ENCODE peak calls at places on chromosomes 5 and 9, in four cellular contexts. G, B, H and R are unnamed samples.

GRCh38 chr9:136760424-136760823 is 2.4 kb upstream of the LCN8 start:
- DNase-seq in G (no peak), B (no peak), H (no peak), R (no peak)

GRCh38 chr5:176647870-176648466 is 684 bp downstream of the TSPAN17 start:
- DNase-seq in G (no peak), B (no peak), H (no peak), R (no peak)

GRCh38 chr5:3738909-3739308 is 143.3 kb downstream of the IRX1 start:
- DNase-seq in G (no peak), B (no peak), H (no peak), R (no peak)

GRCh38 chr9:123929177-123929869 is 603 bp downstream of the DENND1A start:
- DNase-seq in G (no peak), B (no peak), H (peak; percentile 10), R (no peak)

GRCh38 chr9:126474201-126474765 is 139.4 kb upstream of the LMX1B start:
- DNase-seq in G (peak; percentile 53), B (no peak), H (no peak), R (peak; percentile 36)

GRCh38 chr9:115121140-115121710 is 3.3 kb upstream of the TNC start:
- DNase-seq in G (no peak), B (no peak), H (no peak), R (peak; percentile 88)

GRCh38 chr9:7402704-7403389 is 396.7 kb downstream of the DMAC1 start:
- DNase-seq in G (no peak), B (no peak), H (no peak), R (no peak)

GRCh38 chr9:34171753-34172535 is 6.9 kb upstream of the UBAP1 start:
- DNase-seq in G (no peak), B (peak; percentile 20), H (peak; percentile 70), R (no peak)

GRCh38 chr5:78362220-78362619 is 1.8 kb downstream of the SCAMP1 start:
- DNase-seq in G (no peak), B (no peak), H (no peak), R (no peak)

GRCh38 chr9:106799146-106799545 is 63.8 kb upstream of the ZNF462 start:
- DNase-seq in G (peak; percentile 82), B (no peak), H (no peak), R (peak; percentile 52)

GRCh38 chr9:33230756-33231691 is 8.9 kb upstream of the SPINK4 start:
- DNase-seq in G (no peak), B (no peak), H (no peak), R (no peak)

GRCh38 chr9:137141976-137142936 is 3.3 kb downstream of the GRIN1 start:
- DNase-seq in G (no peak), B (no peak), H (no peak), R (no peak)

GRCh38 chr5:59618644-59619043 is 274.9 kb downstream of the PDE4D start:
- DNase-seq in G (no peak), B (no peak), H (no peak), R (no peak)

GRCh38 chr5:135310328-135310989 is 88.6 kb downstream of the MACROH2A1 start:
- DNase-seq in G (no peak), B (no peak), H (no peak), R (peak; percentile 12)

GRCh38 chr9:135147473-135147805 is 60.0 kb downstream of the OLFM1 start:
- DNase-seq in G (no peak), B (no peak), H (no peak), R (no peak)

GRCh38 chr9:136625101-136626065 is 37.3 kb upstream of the EGFL7 start:
- DNase-seq in G (peak; percentile 36), B (no peak), H (no peak), R (peak; percentile 21)

GRCh38 chr5:139593716-139594319 is 32.7 kb downstream of the UBE2D2 start:
- DNase-seq in G (peak; percentile 65), B (no peak), H (no peak), R (peak; percentile 90)

GRCh38 chr5:10710513-10711128 is 50.4 kb downstream of the DAP start:
- DNase-seq in G (no peak), B (no peak), H (no peak), R (no peak)

GRCh38 chr9:90140131-90140818 is 502.3 kb downstream of the DIRAS2 start:
- DNase-seq in G (no peak), B (no peak), H (no peak), R (no peak)

GRCh38 chr9:113915817-113916474 is 39.8 kb downstream of the ZNF618 start:
- DNase-seq in G (no peak), B (no peak), H (no peak), R (no peak)

GRCh38 chr5:55903121-55903701 is 52.1 kb downstream of the IL31RA start:
- DNase-seq in G (peak; percentile 69), B (peak; percentile 27), H (peak; percentile 51), R (peak; percentile 27)